ENCODE peak calls at places on chromosome 3, in six cellular contexts. G is HepG2, H is K562, F is H1, Z is GM12891, B is GM12878. X is an unnamed sample.

GRCh38 chr3:135655328-135655727 is 310.2 kb upstream of the PPP2R3A start:
- DNase-seq in G (no peak), H (no peak), F (no peak), Z (no peak), B (no peak), X (no peak)

GRCh38 chr3:27585429-27585828 is 101.2 kb upstream of the SLC4A7 start:
- DNase-seq in G (no peak), H (no peak), F (no peak), Z (no peak), B (no peak), X (no peak)

GRCh38 chr3:73707772-73708171 is 83.0 kb upstream of the PDZRN3 start:
- DNase-seq in G (no peak), H (no peak), F (no peak), Z (no peak), B (no peak), X (no peak)

GRCh38 chr3:43004282-43004681 is 25.2 kb downstream of the GASK1A start:
- DNase-seq in G (no peak), H (no peak), F (no peak), Z (no peak), B (no peak), X (no peak)

GRCh38 chr3:53773586-53774368 is 72.4 kb downstream of the CHDH start:
- DNase-seq in G (no peak), H (no peak), F (no peak), Z (peak; percentile 64), B (peak; percentile 82), X (peak; percentile 56)

GRCh38 chr3:167302710-167303109 is 77.4 kb downstream of the ZBBX start:
- DNase-seq in G (no peak), H (no peak), F (no peak), Z (no peak), B (no peak), X (no peak)

GRCh38 chr3:178320481-178321352 is 215.5 kb upstream of the KCNMB2 start:
- DNase-seq in G (no peak), H (no peak), F (no peak), Z (no peak), B (no peak), X (no peak)

GRCh38 chr3:109413049-109413448 is 75.7 kb upstream of the DPPA4 start:
- DNase-seq in G (no peak), H (no peak), F (no peak), Z (no peak), B (no peak), X (no peak)

GRCh38 chr3:183895296-183895695 is 10.6 kb upstream of the PARL start:
- DNase-seq in G (peak; percentile 44), H (peak; percentile 74), F (no peak), Z (peak; percentile 70), B (no peak), X (peak; percentile 64)

GRCh38 chr3:18544135-18544534 is 119.0 kb upstream of the SATB1 start:
- DNase-seq in G (no peak), H (no peak), F (no peak), Z (no peak), B (no peak), X (no peak)

GRCh38 chr3:71513081-71513480 is 70.4 kb downstream of the FOXP1 start:
- DNase-seq in G (no peak), H (no peak), F (no peak), Z (no peak), B (no peak), X (no peak)

GRCh38 chr3:184129012-184129411 is 6.1 kb upstream of the EIF2B5 start:
- DNase-seq in G (peak; percentile 48), H (peak; percentile 38), F (no peak), Z (no peak), B (no peak), X (no peak)

GRCh38 chr3:42638339-42638842 is 15.1 kb upstream of the ZBTB47 start:
- DNase-seq in G (no peak), H (no peak), F (no peak), Z (no peak), B (peak; percentile 30), X (no peak)

DNA sequence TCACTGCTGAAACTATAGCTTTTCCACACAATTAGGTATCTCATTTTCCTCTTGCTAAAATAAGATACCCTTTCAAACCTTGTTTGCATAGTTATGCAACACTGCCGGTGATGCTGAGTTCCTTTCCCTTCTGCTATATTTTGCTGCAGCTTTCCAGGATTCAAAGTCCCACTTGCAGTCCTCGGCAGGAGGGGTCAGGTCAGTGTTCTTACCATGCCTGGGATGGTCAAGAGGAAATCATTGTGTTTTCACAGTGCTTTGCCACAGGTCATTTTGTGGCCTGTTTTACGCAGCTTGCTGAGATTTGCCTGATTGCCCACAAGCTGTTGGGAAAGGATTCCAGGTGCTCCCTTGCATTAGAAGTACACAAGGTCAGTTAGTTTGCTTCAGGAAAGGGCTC is 156.9 kb downstream of the B3GALNT1 start:
- DNase-seq in G (peak; percentile 76), H (no peak), F (no peak), Z (no peak), B (no peak), X (no peak)
- TF ChIP-seq POLR2A in G (no peak), H (no peak), F (no peak), Z (no peak), B (no peak), X (no peak)

GRCh38 chr3:100316656-100317069 is 17.9 kb upstream of the NIT2 start:
- DNase-seq in G (peak; percentile 39), H (peak; percentile 21), F (no peak), Z (no peak), B (no peak), X (no peak)

GRCh38 chr3:100319951-100320350 is 14.6 kb upstream of the NIT2 start:
- DNase-seq in G (no peak), H (no peak), F (no peak), Z (no peak), B (no peak), X (no peak)

GRCh38 chr3:100317928-100318327 is 16.6 kb upstream of the NIT2 start:
- DNase-seq in G (no peak), H (no peak), F (no peak), Z (peak; percentile 12), B (no peak), X (no peak)
- TF ChIP-seq TAF1 in G (no peak), H (no peak), F (no peak), Z (no peak), B (no peak), X (no peak)

DNA sequence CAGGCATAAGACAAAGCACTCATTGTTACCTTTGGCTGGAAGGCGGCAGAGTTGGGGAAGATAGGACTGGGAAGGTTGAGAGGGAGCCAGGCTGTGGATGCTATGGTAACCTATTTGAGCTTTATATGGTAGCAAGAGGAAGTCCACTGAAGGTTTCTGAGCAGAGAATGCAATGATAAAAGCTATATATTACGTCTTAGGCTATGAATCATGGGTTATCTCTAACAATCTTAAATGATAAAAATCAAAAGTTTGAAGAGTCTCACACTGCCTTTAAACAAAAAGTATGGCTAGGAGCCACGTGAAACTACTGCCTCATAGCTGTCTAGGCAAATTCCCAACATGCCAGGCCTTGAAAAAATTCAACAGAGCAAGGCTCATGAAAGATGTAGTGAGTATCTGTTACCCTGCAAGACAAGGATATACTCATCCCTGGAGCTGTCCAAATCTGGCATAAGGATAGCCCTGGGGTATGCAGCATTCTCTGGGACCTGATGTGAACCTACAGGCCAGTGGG is 4.1 kb downstream of the P3H2 start:
- DNase-seq in G (no peak), H (no peak), F (no peak), Z (no peak), B (no peak), X (no peak)
- TF ChIP-seq POLR2A in G (no peak), H (no peak), F (no peak), Z (no peak), B (no peak), X (no peak)

DNA sequence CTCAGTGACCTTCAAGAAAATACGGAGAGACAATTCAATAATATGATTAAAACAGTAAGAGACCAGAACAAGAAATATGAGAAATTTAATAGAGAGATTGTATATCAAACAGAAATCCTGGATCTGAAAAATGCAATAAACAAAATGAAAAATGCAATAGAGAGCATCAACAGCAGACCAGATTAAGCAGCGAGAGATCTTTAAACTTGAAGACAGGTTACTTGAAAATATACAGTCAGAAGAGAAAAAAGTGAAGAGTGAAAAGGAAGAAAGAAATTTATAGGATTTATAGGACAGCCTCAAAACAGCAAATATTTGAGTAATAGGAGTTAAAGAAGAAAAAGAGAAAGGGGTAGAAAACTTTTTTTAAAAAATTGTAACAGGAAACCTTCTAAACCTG is 813.9 kb upstream of the GRM7 start:
- DNase-seq in G (no peak), H (no peak), F (no peak), Z (no peak), B (no peak), X (no peak)
- TF ChIP-seq TAF1 in G (no peak), H (no peak), F (no peak), Z (no peak), B (no peak), X (no peak)

DNA sequence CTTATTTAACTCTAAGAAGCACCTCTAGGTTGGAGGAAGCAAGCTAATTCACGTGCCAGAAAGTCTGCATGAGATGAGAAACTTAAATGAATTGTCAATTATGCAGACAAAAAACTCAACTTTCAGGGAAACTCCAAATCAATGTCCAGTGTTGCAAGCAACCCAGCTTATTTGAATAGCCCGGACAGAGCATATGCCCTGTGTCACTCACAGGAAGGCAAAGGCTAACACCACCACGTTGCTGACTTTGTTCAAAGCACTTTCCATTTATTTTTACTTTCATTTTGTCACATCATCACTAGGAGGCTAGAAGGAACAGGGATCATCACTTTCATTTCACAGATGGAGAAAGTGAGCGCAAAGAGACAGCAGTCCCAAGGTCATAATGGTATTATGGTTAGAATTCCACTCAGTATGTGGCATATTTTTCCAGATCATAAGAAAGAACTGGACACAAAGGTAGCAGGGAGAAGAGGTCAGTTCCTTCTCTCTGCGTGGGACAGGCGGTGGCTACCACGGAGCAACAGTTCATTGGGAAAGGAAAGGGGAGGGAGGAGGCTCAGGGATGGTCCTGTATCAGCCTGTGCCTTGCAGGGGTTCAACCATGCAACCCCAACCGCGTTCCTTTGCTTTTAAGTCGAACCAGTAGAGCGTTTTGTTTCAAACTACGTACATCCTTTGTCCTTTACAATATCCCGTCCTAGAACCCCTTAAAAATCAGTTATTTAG is 1.2 kb downstream of the HEG1 start:
- DNase-seq in G (peak; percentile 85), H (no peak), F (no peak), Z (peak; percentile 30), B (peak; percentile 62), X (no peak)
- TF ChIP-seq POLR2A in G (peak; percentile 74), H (no peak), F (no peak), Z (peak; percentile 58), B (no peak), X (no peak)

GRCh38 chr3:3295586-3295985 is 116.1 kb upstream of the CRBN start:
- DNase-seq in G (no peak), H (no peak), F (no peak), Z (no peak), B (no peak), X (no peak)

DNA sequence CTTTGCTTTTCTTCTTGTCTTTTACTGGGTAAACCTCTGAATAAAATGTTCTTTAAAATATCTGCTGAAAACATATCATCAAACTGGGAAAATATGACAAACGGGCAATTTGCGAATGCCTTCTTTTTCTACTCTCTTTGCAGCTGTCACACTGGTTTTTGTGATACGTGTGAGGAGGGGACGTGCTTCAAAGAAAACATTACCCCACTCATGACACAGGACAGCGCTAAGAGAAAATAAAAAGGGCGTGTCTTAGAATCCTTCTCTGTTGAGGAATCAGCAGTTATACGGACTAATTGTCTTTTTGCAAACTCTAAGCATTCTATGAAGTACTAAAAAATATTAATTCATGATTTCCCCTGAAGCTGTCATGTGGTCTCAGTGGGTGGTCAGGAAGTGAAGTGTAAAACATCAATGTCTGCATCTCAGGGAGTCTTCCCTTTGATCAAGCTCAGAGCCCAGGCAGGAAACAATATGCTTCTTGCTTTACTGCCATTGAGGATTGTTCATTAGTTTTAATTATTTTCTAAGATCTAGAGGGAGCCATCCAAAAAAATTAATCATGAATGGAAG is 117.5 kb upstream of the CRBN start:
- DNase-seq in G (no peak), H (no peak), F (no peak), Z (no peak), B (no peak), X (no peak)
- TF ChIP-seq TAF1 in G (no peak), H (no peak), F (no peak), Z (no peak), B (no peak), X (no peak)

GRCh38 chr3:48561045-48561736 is 2.4 kb downstream of the UCN2 start:
- DNase-seq in G (peak; percentile 71), H (peak; percentile 81), F (peak; percentile 38), Z (peak; percentile 67), B (no peak), X (no peak)
- TF ChIP-seq POLR2A in G (no peak), H (no peak), F (no peak), Z (no peak), B (no peak), X (no peak)

X was measured in GM12892.